ENCODE peak calls at places on chromosomes 13 and 19, in five cellular contexts. One of them, this sample, is unnamed.
A peak's percentile ranks its signal among the peaks of the same experiment; 100 is the strongest.

GRCh38 chr13:85969331-85969730 is 170.1 kb upstream of the SLITRK6 start:
- DNase-seq in neural progenitor cell: no peak
- DNase-seq in GM23248: no peak
- DNase-seq in fibroblast of lung: no peak
- DNase-seq in PC-3: no peak
- DNase-seq in this sample: no peak

GRCh38 chr13:97245011-97245410 is 22.9 kb downstream of the MBNL2 start:
- DNase-seq in fibroblast of lung: no peak
- DNase-seq in GM23248: no peak
- DNase-seq in neural progenitor cell: no peak
- DNase-seq in PC-3: no peak
- DNase-seq in this sample: no peak

GRCh38 chr19:19943848-19944582 is 43.3 kb downstream of the ZNF93 start:
- DNase-seq in PC-3: no peak
- DNase-seq in neural progenitor cell: no peak
- DNase-seq in GM23248: no peak
- DNase-seq in fibroblast of lung: no peak
- DNase-seq in this sample: no peak

GRCh38 chr13:28540612-28541011 is 45.7 kb upstream of the FLT1 start:
- DNase-seq in PC-3: peak; percentile 8
- DNase-seq in neural progenitor cell: no peak
- DNase-seq in GM23248: no peak
- DNase-seq in fibroblast of lung: no peak
- DNase-seq in this sample: no peak

GRCh38 chr13:27053235-27053884 is 118.3 kb downstream of the USP12 start:
- DNase-seq in neural progenitor cell: no peak
- DNase-seq in GM23248: peak; percentile 14
- DNase-seq in PC-3: no peak
- DNase-seq in fibroblast of lung: no peak
- DNase-seq in this sample: no peak

GRCh38 chr19:37227996-37228395 is 10.0 kb downstream of the ZNF383 start:
- DNase-seq in GM23248: peak; percentile 28
- DNase-seq in fibroblast of lung: no peak
- DNase-seq in PC-3: peak; percentile 6
- DNase-seq in neural progenitor cell: peak; percentile 42
- DNase-seq in this sample: no peak

GRCh38 chr13:89755729-89756492 is 1591.6 kb upstream of the MIR17HG start:
- DNase-seq in fibroblast of lung: no peak
- DNase-seq in neural progenitor cell: no peak
- DNase-seq in GM23248: no peak
- DNase-seq in PC-3: no peak
- DNase-seq in this sample: no peak

GRCh38 chr13:48383384-48383783 is 29.5 kb downstream of the LPAR6 start:
- DNase-seq in fibroblast of lung: no peak
- DNase-seq in GM23248: no peak
- DNase-seq in PC-3: no peak
- DNase-seq in neural progenitor cell: no peak
- DNase-seq in this sample: no peak

GRCh38 chr13:99250977-99251825 is 7.0 kb downstream of the GPR18 start:
- DNase-seq in neural progenitor cell: no peak
- DNase-seq in fibroblast of lung: no peak
- DNase-seq in GM23248: no peak
- DNase-seq in PC-3: no peak
- DNase-seq in this sample: no peak

GRCh38 chr13:102191951-102192461 is 209.8 kb downstream of the FGF14 start:
- DNase-seq in PC-3: peak; percentile 51
- DNase-seq in fibroblast of lung: peak; percentile 92
- DNase-seq in GM23248: peak; percentile 55
- DNase-seq in neural progenitor cell: peak; percentile 17
- DNase-seq in this sample: no peak

GRCh38 chr19:4059931-4060620 is 6.6 kb downstream of the ZBTB7A start:
- DNase-seq in PC-3: no peak
- DNase-seq in fibroblast of lung: no peak
- DNase-seq in GM23248: peak; percentile 85
- DNase-seq in neural progenitor cell: no peak
- DNase-seq in this sample: peak; percentile 73

GRCh38 chr13:25733061-25733491 is 318.7 kb downstream of the SHISA2 start:
- DNase-seq in fibroblast of lung: no peak
- DNase-seq in neural progenitor cell: no peak
- DNase-seq in PC-3: peak; percentile 68
- DNase-seq in GM23248: no peak
- DNase-seq in this sample: no peak

GRCh38 chr19:4566402-4567051 is 7.0 kb upstream of the SEMA6B start:
- DNase-seq in GM23248: no peak
- DNase-seq in neural progenitor cell: no peak
- DNase-seq in PC-3: no peak
- DNase-seq in fibroblast of lung: no peak
- DNase-seq in this sample: no peak

GRCh38 chr19:29685326-29685725 is 20.1 kb downstream of the PLEKHF1 start:
- DNase-seq in fibroblast of lung: peak; percentile 29
- DNase-seq in GM23248: peak; percentile 78
- DNase-seq in neural progenitor cell: no peak
- DNase-seq in PC-3: peak; percentile 69
- DNase-seq in this sample: no peak

GRCh38 chr19:53394522-53394973 is 401 bp upstream of the ZNF765 start:
- DNase-seq in PC-3: peak; percentile 63
- DNase-seq in fibroblast of lung: no peak
- DNase-seq in neural progenitor cell: peak; percentile 81
- DNase-seq in GM23248: peak; percentile 79
- DNase-seq in this sample: peak; percentile 65

GRCh38 chr19:40862785-40863184 is 12.5 kb upstream of the CYP2A6 start:
- DNase-seq in fibroblast of lung: peak; percentile 53
- DNase-seq in PC-3: peak; percentile 82
- DNase-seq in neural progenitor cell: no peak
- DNase-seq in GM23248: peak; percentile 12
- DNase-seq in this sample: peak; percentile 16

GRCh38 chr13:29362849-29363604 is 232.5 kb downstream of the SLC7A1 start:
- DNase-seq in neural progenitor cell: peak; percentile 78
- DNase-seq in fibroblast of lung: peak; percentile 31
- DNase-seq in PC-3: peak; percentile 69
- DNase-seq in GM23248: peak; percentile 68
- DNase-seq in this sample: peak; percentile 82

GRCh38 chr19:49442354-49442753 is 1.0 kb upstream of the SLC17A7 start:
- DNase-seq in PC-3: peak; percentile 20
- DNase-seq in GM23248: peak; percentile 36
- DNase-seq in fibroblast of lung: no peak
- DNase-seq in neural progenitor cell: peak; percentile 67
- DNase-seq in this sample: no peak

GRCh38 chr13:64314286-64314685 is 2898.6 kb upstream of the PCDH20 start:
- DNase-seq in fibroblast of lung: peak; percentile 40
- DNase-seq in neural progenitor cell: no peak
- DNase-seq in GM23248: no peak
- DNase-seq in PC-3: peak; percentile 74
- DNase-seq in this sample: no peak

GRCh38 chr13:83895994-83896580 is 13.8 kb upstream of the SLITRK1 start:
- DNase-seq in fibroblast of lung: no peak
- DNase-seq in PC-3: peak; percentile 76
- DNase-seq in GM23248: no peak
- DNase-seq in neural progenitor cell: no peak
- DNase-seq in this sample: no peak

GRCh38 chr13:103283451-103283820 is 217.2 kb upstream of the SLC10A2 start:
- DNase-seq in fibroblast of lung: no peak
- DNase-seq in GM23248: no peak
- DNase-seq in neural progenitor cell: no peak
- DNase-seq in PC-3: no peak
- DNase-seq in this sample: no peak

GRCh38 chr13:22091222-22091970 is 420.5 kb downstream of the FGF9 start:
- DNase-seq in neural progenitor cell: no peak
- DNase-seq in fibroblast of lung: peak; percentile 53
- DNase-seq in PC-3: no peak
- DNase-seq in GM23248: peak; percentile 71
- DNase-seq in this sample: peak; percentile 52

GRCh38 chr13:75458696-75459422 is 23.1 kb downstream of the TBC1D4 start:
- DNase-seq in neural progenitor cell: peak; percentile 4
- DNase-seq in PC-3: no peak
- DNase-seq in GM23248: no peak
- DNase-seq in fibroblast of lung: no peak
- DNase-seq in this sample: no peak

GRCh38 chr19:18251587-18252369 is 22.5 kb downstream of the IQCN start:
- DNase-seq in neural progenitor cell: peak; percentile 78
- DNase-seq in GM23248: peak; percentile 78
- DNase-seq in fibroblast of lung: peak; percentile 66
- DNase-seq in PC-3: peak; percentile 87
- DNase-seq in this sample: peak; percentile 79

GRCh38 chr19:41302624-41303351 is 7.2 kb upstream of the CCDC97 start:
- DNase-seq in neural progenitor cell: no peak
- DNase-seq in fibroblast of lung: no peak
- DNase-seq in PC-3: no peak
- DNase-seq in GM23248: no peak
- DNase-seq in this sample: no peak

GRCh38 chr13:44240611-44241010 is 133.0 kb upstream of the SERP2 start:
- DNase-seq in GM23248: no peak
- DNase-seq in fibroblast of lung: no peak
- DNase-seq in PC-3: no peak
- DNase-seq in neural progenitor cell: no peak
- DNase-seq in this sample: no peak

GRCh38 chr13:44238011-44238421 is 135.6 kb upstream of the SERP2 start:
- DNase-seq in GM23248: peak; percentile 85
- DNase-seq in fibroblast of lung: peak; percentile 81
- DNase-seq in PC-3: no peak
- DNase-seq in neural progenitor cell: no peak
- DNase-seq in this sample: peak; percentile 67

GRCh38 chr13:44241638-44242037 is 132.0 kb upstream of the SERP2 start:
- DNase-seq in PC-3: no peak
- DNase-seq in fibroblast of lung: no peak
- DNase-seq in neural progenitor cell: no peak
- DNase-seq in GM23248: no peak
- DNase-seq in this sample: no peak

GRCh38 chr13:44244288-44244687 is 129.3 kb upstream of the SERP2 start:
- DNase-seq in GM23248: peak; percentile 96
- DNase-seq in fibroblast of lung: peak; percentile 82
- DNase-seq in neural progenitor cell: no peak
- DNase-seq in PC-3: peak; percentile 77
- DNase-seq in this sample: no peak

GRCh38 chr13:44243198-44243852 is 130.3 kb upstream of the SERP2 start:
- DNase-seq in PC-3: peak; percentile 59
- DNase-seq in GM23248: peak; percentile 73
- DNase-seq in neural progenitor cell: peak; percentile 59
- DNase-seq in fibroblast of lung: peak; percentile 87
- DNase-seq in this sample: peak; percentile 46
- TF ChIP-seq EZH2 in PC-3: no peak
- TF ChIP-seq EZH2 in GM23248: no peak
- TF ChIP-seq EZH2 in neural progenitor cell: no peak
- TF ChIP-seq EZH2 in fibroblast of lung: no peak
- TF ChIP-seq EZH2 in this sample: no peak

GRCh38 chr19:1675633-1676350 is 23.4 kb upstream of the TCF3 start:
- DNase-seq in PC-3: no peak
- DNase-seq in GM23248: no peak
- DNase-seq in neural progenitor cell: peak; percentile 70
- DNase-seq in fibroblast of lung: no peak
- DNase-seq in this sample: no peak
- TF ChIP-seq EZH2 in PC-3: no peak
- TF ChIP-seq EZH2 in GM23248: no peak
- TF ChIP-seq EZH2 in neural progenitor cell: peak; percentile 76
- TF ChIP-seq EZH2 in fibroblast of lung: no peak
- TF ChIP-seq EZH2 in this sample: peak; percentile 65

GRCh38 chr19:7863157-7863970 is 10.8 kb downstream of the PRR36 start:
- DNase-seq in fibroblast of lung: no peak
- DNase-seq in GM23248: no peak
- DNase-seq in PC-3: no peak
- DNase-seq in neural progenitor cell: peak; percentile 73
- DNase-seq in this sample: no peak

GRCh38 chr19:7860902-7861618 is 13.1 kb downstream of the PRR36 start:
- DNase-seq in neural progenitor cell: no peak
- DNase-seq in fibroblast of lung: no peak
- DNase-seq in GM23248: no peak
- DNase-seq in PC-3: no peak
- DNase-seq in this sample: no peak

GRCh38 chr19:7862413-7862951 is 11.7 kb downstream of the PRR36 start:
- DNase-seq in GM23248: peak; percentile 56
- DNase-seq in neural progenitor cell: peak; percentile 96
- DNase-seq in fibroblast of lung: peak; percentile 52
- DNase-seq in PC-3: no peak
- DNase-seq in this sample: peak; percentile 93

GRCh38 chr19:7860166-7860901 is 13.9 kb downstream of the PRR36 start:
- DNase-seq in neural progenitor cell: no peak
- DNase-seq in GM23248: no peak
- DNase-seq in fibroblast of lung: no peak
- DNase-seq in PC-3: no peak
- DNase-seq in this sample: no peak

DNA sequence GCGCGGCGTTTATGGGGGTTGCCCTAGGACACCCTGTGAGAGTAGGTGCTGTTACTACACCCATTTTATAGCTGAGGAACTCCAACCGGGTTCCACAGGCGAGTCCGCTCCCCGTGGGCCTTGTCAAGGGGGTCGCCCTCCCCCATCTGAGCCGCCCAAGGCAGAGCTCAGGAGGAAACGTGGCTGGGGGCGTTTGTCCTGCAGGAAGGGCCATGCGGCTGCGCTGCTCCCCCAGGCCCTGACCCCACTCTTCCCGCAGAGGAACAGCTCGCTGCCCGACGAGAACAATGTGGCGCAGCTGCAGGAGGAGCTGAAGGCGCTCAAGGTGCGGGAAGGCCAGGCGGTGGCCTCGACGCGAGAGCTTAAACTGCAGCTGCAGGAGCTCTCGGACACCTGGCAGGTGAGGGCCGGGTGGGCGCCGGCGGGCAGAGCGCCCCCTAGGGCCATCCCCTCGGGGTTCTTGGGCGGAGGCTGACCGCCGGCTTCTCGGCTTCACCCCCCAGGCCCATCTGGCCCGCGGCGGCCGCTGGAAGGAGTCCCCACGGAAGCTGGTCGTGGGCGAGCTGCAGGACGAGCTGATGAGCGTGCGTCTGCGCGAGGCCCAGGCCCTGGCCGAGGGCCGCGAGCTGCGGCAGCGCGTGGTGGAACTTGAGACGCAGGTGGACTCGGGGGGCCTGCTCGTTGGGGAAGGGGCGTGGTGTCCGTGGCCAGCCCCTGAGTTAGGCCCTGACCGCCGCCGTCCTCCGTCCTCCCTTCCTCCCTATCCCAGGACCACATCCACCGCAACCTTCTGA is 12.4 kb downstream of the PRR36 start:
- DNase-seq in GM23248: no peak
- DNase-seq in PC-3: no peak
- DNase-seq in neural progenitor cell: peak; percentile 64
- DNase-seq in fibroblast of lung: no peak
- DNase-seq in this sample: no peak
- TF ChIP-seq EZH2 in GM23248: no peak
- TF ChIP-seq EZH2 in PC-3: no peak
- TF ChIP-seq EZH2 in neural progenitor cell: peak; percentile 58
- TF ChIP-seq EZH2 in fibroblast of lung: no peak
- TF ChIP-seq EZH2 in this sample: no peak

GRCh38 chr19:54572696-54573311 is 786 bp upstream of the LILRA2 start:
- DNase-seq in PC-3: no peak
- DNase-seq in fibroblast of lung: no peak
- DNase-seq in neural progenitor cell: no peak
- DNase-seq in GM23248: no peak
- DNase-seq in this sample: no peak

GRCh38 chr19:54570316-54570715 is 3.3 kb upstream of the LILRA2 start:
- DNase-seq in PC-3: no peak
- DNase-seq in GM23248: no peak
- DNase-seq in fibroblast of lung: no peak
- DNase-seq in neural progenitor cell: no peak
- DNase-seq in this sample: no peak

GRCh38 chr19:54574527-54575056 is 1.0 kb downstream of the LILRA2 start:
- DNase-seq in neural progenitor cell: no peak
- DNase-seq in fibroblast of lung: no peak
- DNase-seq in GM23248: no peak
- DNase-seq in PC-3: no peak
- DNase-seq in this sample: no peak

GRCh38 chr19:54574051-54574450 is 461 bp downstream of the LILRA2 start:
- DNase-seq in fibroblast of lung: no peak
- DNase-seq in GM23248: no peak
- DNase-seq in neural progenitor cell: no peak
- DNase-seq in PC-3: no peak
- DNase-seq in this sample: no peak

GRCh38 chr19:54573330-54573872 is at the start of gene LILRA2:
- DNase-seq in PC-3: no peak
- DNase-seq in fibroblast of lung: no peak
- DNase-seq in neural progenitor cell: no peak
- DNase-seq in GM23248: no peak
- DNase-seq in this sample: no peak
- TF ChIP-seq EZH2 in PC-3: no peak
- TF ChIP-seq EZH2 in fibroblast of lung: no peak
- TF ChIP-seq EZH2 in neural progenitor cell: no peak
- TF ChIP-seq EZH2 in GM23248: no peak
- TF ChIP-seq EZH2 in this sample: no peak

This sample was measured in hepatocyte.